ENCODE peak calls at places on chromosomes 1 and 21, in six cellular contexts. X is anterior cingulate cortex, L is psoas muscle, M is A549, T is frontal cortex, J is EH. A is an unnamed sample.

GRCh38 chr1:46804926-46805325 is 6.1 kb downstream of the CYP4B1 start:
- DNase-seq in X (no peak), L (peak), M (no peak), T (no peak), J (no peak), A (no peak)

GRCh38 chr1:55057956-55058298 is 18.6 kb downstream of the PCSK9 start:
- DNase-seq in X (no peak), L (no peak), M (no peak), T (no peak), J (no peak), A (no peak)

GRCh38 chr1:200699871-200700270 is 30.2 kb upstream of the DDX59 start:
- DNase-seq in X (no peak), L (no peak), M (no peak), T (no peak), J (peak), A (peak)

GRCh38 chr1:116518400-116518799 is 52.4 kb downstream of the CD58 start:
- DNase-seq in X (no peak), L (no peak), M (no peak), T (no peak), J (no peak), A (no peak)

GRCh38 chr1:228490120-228491078 is 3.2 kb downstream of the RNF187 start:
- DNase-seq in X (no peak), L (peak), M (no peak), T (no peak), J (peak), A (no peak)

GRCh38 chr1:177517556-177517955 is 346.8 kb downstream of the BRINP2 start:
- DNase-seq in X (no peak), L (no peak), M (no peak), T (no peak), J (peak), A (no peak)

GRCh38 chr1:30484668-30485067 is 238.7 kb downstream of the MATN1 start:
- DNase-seq in X (no peak), L (no peak), M (no peak), T (no peak), J (no peak), A (no peak)

GRCh38 chr1:27418326-27418761 is 25.9 kb downstream of the GPR3 start:
- DNase-seq in X (peak), L (peak), M (peak), T (peak), J (peak), A (no peak)

GRCh38 chr1:7692038-7692437 is 79.1 kb upstream of the VAMP3 start:
- DNase-seq in X (no peak), L (no peak), M (no peak), T (no peak), J (no peak), A (no peak)

GRCh38 chr1:238443687-238444086 is 553.0 kb upstream of the ZP4 start:
- DNase-seq in X (no peak), L (no peak), M (no peak), T (no peak), J (no peak), A (no peak)

GRCh38 chr21:36610201-36610600 is 88.7 kb upstream of the SIM2 start:
- DNase-seq in X (no peak), L (no peak), M (no peak), T (no peak), J (peak), A (no peak)

GRCh38 chr1:30336550-30337426 is 386.6 kb downstream of the MATN1 start:
- DNase-seq in X (no peak), L (peak), M (no peak), T (no peak), J (no peak), A (no peak)

GRCh38 chr1:177164380-177165068 is at the start of gene ASTN1:
- DNase-seq in X (peak), L (no peak), M (no peak), T (peak), J (no peak), A (peak)

GRCh38 chr1:41639332-41639936 is 155.0 kb upstream of the EDN2 start:
- DNase-seq in X (peak), L (no peak), M (no peak), T (peak), J (peak), A (no peak)

GRCh38 chr21:41850085-41850484 is 29.1 kb downstream of the PRDM15 start:
- DNase-seq in X (no peak), L (no peak), M (no peak), T (no peak), J (no peak), A (no peak)

A was measured in iPS-NIHi11.